ENCODE peak calls at places on chromosome 12, in six cellular contexts. One of them, this sample, is unnamed.

GRCh38 chr12:45577844-45578399 is 151.6 kb upstream of the ARID2 start:
- DNase-seq in ascending aorta: no peak
- DNase-seq in endothelial cell: no peak
- DNase-seq in activated naive CD4-positive, alpha-beta T cell: no peak
- DNase-seq in SW 1271: no peak
- DNase-seq in RCC 7860: no peak
- DNase-seq in this sample: no peak

GRCh38 chr12:57175428-57176138 is 28.2 kb upstream of the LRP1-AS start:
- DNase-seq in ascending aorta: peak; percentile 92
- DNase-seq in endothelial cell: peak; percentile 84
- DNase-seq in activated naive CD4-positive, alpha-beta T cell: peak; percentile 5
- DNase-seq in SW 1271: no peak
- DNase-seq in RCC 7860: no peak
- DNase-seq in this sample: peak; percentile 94

GRCh38 chr12:14111230-14111865 is 129.9 kb upstream of the GRIN2B start:
- DNase-seq in ascending aorta: no peak
- DNase-seq in endothelial cell: peak; percentile 36
- DNase-seq in activated naive CD4-positive, alpha-beta T cell: no peak
- DNase-seq in SW 1271: no peak
- DNase-seq in RCC 7860: no peak
- DNase-seq in this sample: no peak

GRCh38 chr12:53205747-53206146 is 1.3 kb downstream of the ITGB7 start:
- DNase-seq in ascending aorta: no peak
- DNase-seq in endothelial cell: no peak
- DNase-seq in activated naive CD4-positive, alpha-beta T cell: no peak
- DNase-seq in SW 1271: no peak
- DNase-seq in RCC 7860: peak; percentile 52
- DNase-seq in this sample: no peak

GRCh38 chr12:56766535-56766934 is 3.4 kb downstream of the HSD17B6 start:
- DNase-seq in ascending aorta: no peak
- DNase-seq in endothelial cell: no peak
- DNase-seq in activated naive CD4-positive, alpha-beta T cell: no peak
- DNase-seq in SW 1271: no peak
- DNase-seq in RCC 7860: no peak
- DNase-seq in this sample: no peak

GRCh38 chr12:124369055-124369900 is 74.4 kb downstream of the RFLNA start:
- DNase-seq in ascending aorta: peak; percentile 95
- DNase-seq in endothelial cell: no peak
- DNase-seq in activated naive CD4-positive, alpha-beta T cell: no peak
- DNase-seq in SW 1271: no peak
- DNase-seq in RCC 7860: peak; percentile 82
- DNase-seq in this sample: no peak

GRCh38 chr12:76558684-76559276 is 791 bp downstream of the OSBPL8 start:
- DNase-seq in ascending aorta: peak; percentile 76
- DNase-seq in endothelial cell: peak; percentile 50
- DNase-seq in activated naive CD4-positive, alpha-beta T cell: peak; percentile 63
- DNase-seq in SW 1271: no peak
- DNase-seq in RCC 7860: peak; percentile 43
- DNase-seq in this sample: no peak

GRCh38 chr12:53569174-53569557 is 57.0 kb downstream of the ATF7 start:
- DNase-seq in ascending aorta: no peak
- DNase-seq in endothelial cell: no peak
- DNase-seq in activated naive CD4-positive, alpha-beta T cell: no peak
- DNase-seq in SW 1271: no peak
- DNase-seq in RCC 7860: no peak
- DNase-seq in this sample: no peak

GRCh38 chr12:68070957-68071356 is 81.7 kb downstream of the IFNG-AS1 start:
- DNase-seq in ascending aorta: no peak
- DNase-seq in endothelial cell: no peak
- DNase-seq in activated naive CD4-positive, alpha-beta T cell: no peak
- DNase-seq in SW 1271: no peak
- DNase-seq in RCC 7860: no peak
- DNase-seq in this sample: no peak

GRCh38 chr12:112303004-112303403 is 79.2 kb downstream of the HECTD4 start:
- DNase-seq in ascending aorta: no peak
- DNase-seq in endothelial cell: no peak
- DNase-seq in activated naive CD4-positive, alpha-beta T cell: no peak
- DNase-seq in SW 1271: no peak
- DNase-seq in RCC 7860: peak; percentile 86
- DNase-seq in this sample: no peak

GRCh38 chr12:52952082-52952801 is 3.3 kb downstream of the KRT18 start:
- DNase-seq in ascending aorta: no peak
- DNase-seq in endothelial cell: no peak
- DNase-seq in activated naive CD4-positive, alpha-beta T cell: no peak
- DNase-seq in SW 1271: no peak
- DNase-seq in RCC 7860: no peak
- DNase-seq in this sample: no peak

GRCh38 chr12:6277982-6278438 is 32.5 kb upstream of the PLEKHG6 start:
- DNase-seq in ascending aorta: no peak
- DNase-seq in endothelial cell: no peak
- DNase-seq in activated naive CD4-positive, alpha-beta T cell: no peak
- DNase-seq in SW 1271: no peak
- DNase-seq in RCC 7860: no peak
- DNase-seq in this sample: no peak

GRCh38 chr12:58819345-58819744 is 101.0 kb downstream of the LRIG3 start:
- DNase-seq in ascending aorta: no peak
- DNase-seq in endothelial cell: no peak
- DNase-seq in activated naive CD4-positive, alpha-beta T cell: no peak
- DNase-seq in SW 1271: no peak
- DNase-seq in RCC 7860: no peak
- DNase-seq in this sample: no peak

GRCh38 chr12:12428047-12428446 is 71.2 kb downstream of the BORCS5 start:
- DNase-seq in ascending aorta: no peak
- DNase-seq in endothelial cell: no peak
- DNase-seq in activated naive CD4-positive, alpha-beta T cell: no peak
- DNase-seq in SW 1271: no peak
- DNase-seq in RCC 7860: no peak
- DNase-seq in this sample: no peak

GRCh38 chr12:50727466-50727865 is 36.4 kb upstream of the ATF1 start:
- DNase-seq in ascending aorta: no peak
- DNase-seq in endothelial cell: no peak
- DNase-seq in activated naive CD4-positive, alpha-beta T cell: no peak
- DNase-seq in SW 1271: no peak
- DNase-seq in RCC 7860: no peak
- DNase-seq in this sample: no peak

GRCh38 chr12:58387199-58387598 is 445.8 kb downstream of the ATP23 start:
- DNase-seq in ascending aorta: no peak
- DNase-seq in endothelial cell: no peak
- DNase-seq in activated naive CD4-positive, alpha-beta T cell: no peak
- DNase-seq in SW 1271: peak; percentile 16
- DNase-seq in RCC 7860: peak; percentile 72
- DNase-seq in this sample: no peak

GRCh38 chr12:109881752-109882151 is 1.4 kb upstream of the GLTP start:
- DNase-seq in ascending aorta: no peak
- DNase-seq in endothelial cell: no peak
- DNase-seq in activated naive CD4-positive, alpha-beta T cell: no peak
- DNase-seq in SW 1271: no peak
- DNase-seq in RCC 7860: no peak
- DNase-seq in this sample: no peak

GRCh38 chr12:57765003-57765697 is 1.7 kb downstream of the CYP27B1 start:
- DNase-seq in ascending aorta: no peak
- DNase-seq in endothelial cell: peak; percentile 44
- DNase-seq in activated naive CD4-positive, alpha-beta T cell: peak; percentile 34
- DNase-seq in SW 1271: no peak
- DNase-seq in RCC 7860: no peak
- DNase-seq in this sample: no peak

GRCh38 chr12:114400925-114401324 is 5.0 kb downstream of the TBX5 start:
- DNase-seq in ascending aorta: no peak
- DNase-seq in endothelial cell: no peak
- DNase-seq in activated naive CD4-positive, alpha-beta T cell: no peak
- DNase-seq in SW 1271: no peak
- DNase-seq in RCC 7860: no peak
- DNase-seq in this sample: no peak

GRCh38 chr12:101969-102878 is 35.7 kb downstream of the IQSEC3 start:
- DNase-seq in ascending aorta: no peak
- DNase-seq in endothelial cell: peak; percentile 22
- DNase-seq in activated naive CD4-positive, alpha-beta T cell: no peak
- DNase-seq in SW 1271: no peak
- DNase-seq in RCC 7860: no peak
- DNase-seq in this sample: no peak

GRCh38 chr12:115972241-115972640 is 305.3 kb downstream of the MED13L start:
- DNase-seq in ascending aorta: no peak
- DNase-seq in endothelial cell: no peak
- DNase-seq in activated naive CD4-positive, alpha-beta T cell: no peak
- DNase-seq in SW 1271: no peak
- DNase-seq in RCC 7860: no peak
- DNase-seq in this sample: no peak

GRCh38 chr12:49923878-49924610 is 20.3 kb upstream of the FAIM2 start:
- DNase-seq in ascending aorta: peak; percentile 62
- DNase-seq in endothelial cell: no peak
- DNase-seq in activated naive CD4-positive, alpha-beta T cell: no peak
- DNase-seq in SW 1271: no peak
- DNase-seq in RCC 7860: no peak
- DNase-seq in this sample: no peak

GRCh38 chr12:109763201-109763841 is 49.7 kb downstream of the FAM222A start:
- DNase-seq in ascending aorta: peak; percentile 40
- DNase-seq in endothelial cell: no peak
- DNase-seq in activated naive CD4-positive, alpha-beta T cell: no peak
- DNase-seq in SW 1271: no peak
- DNase-seq in RCC 7860: peak; percentile 54
- DNase-seq in this sample: no peak

GRCh38 chr12:88056571-88056970 is 27.4 kb upstream of the C12orf50 start:
- DNase-seq in ascending aorta: no peak
- DNase-seq in endothelial cell: no peak
- DNase-seq in activated naive CD4-positive, alpha-beta T cell: no peak
- DNase-seq in SW 1271: no peak
- DNase-seq in RCC 7860: peak; percentile 54
- DNase-seq in this sample: no peak

GRCh38 chr12:90262261-90262660 is 553.6 kb upstream of the ATP2B1 start:
- DNase-seq in ascending aorta: no peak
- DNase-seq in endothelial cell: no peak
- DNase-seq in activated naive CD4-positive, alpha-beta T cell: no peak
- DNase-seq in SW 1271: no peak
- DNase-seq in RCC 7860: peak; percentile 42
- DNase-seq in this sample: no peak

GRCh38 chr12:68331500-68331868 is 678 bp downstream of the MDM1 start:
- DNase-seq in ascending aorta: no peak
- DNase-seq in endothelial cell: no peak
- DNase-seq in activated naive CD4-positive, alpha-beta T cell: no peak
- DNase-seq in SW 1271: no peak
- DNase-seq in RCC 7860: no peak
- DNase-seq in this sample: peak; percentile 19

GRCh38 chr12:48717252-48717695 is 767 bp upstream of the CCNT1 start:
- DNase-seq in ascending aorta: no peak
- DNase-seq in endothelial cell: no peak
- DNase-seq in activated naive CD4-positive, alpha-beta T cell: no peak
- DNase-seq in SW 1271: no peak
- DNase-seq in RCC 7860: no peak
- DNase-seq in this sample: no peak

GRCh38 chr12:19547258-19547657 is 108.0 kb downstream of the AEBP2 start:
- DNase-seq in ascending aorta: no peak
- DNase-seq in endothelial cell: no peak
- DNase-seq in activated naive CD4-positive, alpha-beta T cell: no peak
- DNase-seq in SW 1271: no peak
- DNase-seq in RCC 7860: no peak
- DNase-seq in this sample: no peak

GRCh38 chr12:131841547-131841946 is 13.4 kb downstream of the MMP17 start:
- DNase-seq in ascending aorta: no peak
- DNase-seq in endothelial cell: no peak
- DNase-seq in activated naive CD4-positive, alpha-beta T cell: no peak
- DNase-seq in SW 1271: no peak
- DNase-seq in RCC 7860: no peak
- DNase-seq in this sample: no peak

GRCh38 chr12:55724940-55725309 is 3.9 kb downstream of the CD63 start:
- DNase-seq in ascending aorta: peak; percentile 62
- DNase-seq in endothelial cell: no peak
- DNase-seq in activated naive CD4-positive, alpha-beta T cell: no peak
- DNase-seq in SW 1271: no peak
- DNase-seq in RCC 7860: no peak
- DNase-seq in this sample: no peak

This sample was measured in esophagus muscularis mucosa.